ENCODE peak calls at places on chromosomes 13 and 19, in nine cellular contexts. I is AG04449, X is cardiac fibroblast, Q is AG10803, Y is pancreas, W is suprapubic skin, C is cardiac muscle cell, D is fibroblast of the aortic adventitia, E is tibial artery. F is an unnamed sample.

GRCh38 chr19:54420068-54420382 is 4.8 kb downstream of the TTYH1 start:
- DNase-seq in D (no peak), X (no peak), C (no peak), I (no peak), Q (no peak), Y (no peak), W (no peak), E (no peak), F (no peak)

GRCh38 chr19:48396010-48396870 is 2.8 kb downstream of the GRIN2D start:
- DNase-seq in W (no peak), D (no peak), X (no peak), I (no peak), Y (no peak), E (no peak), C (no peak), Q (no peak), F (no peak)

GRCh38 chr13:41122838-41123237 is 9.8 kb downstream of the KBTBD6 start:
- DNase-seq in I (no peak), X (no peak), C (no peak), W (no peak), D (no peak), E (no peak), Y (no peak), Q (no peak), F (peak)

GRCh38 chr19:11033251-11033650 is 56.0 kb upstream of the LDLR start:
- DNase-seq in D (no peak), Q (no peak), C (no peak), X (no peak), E (no peak), Y (peak), W (no peak), I (no peak), F (no peak)

GRCh38 chr13:101988140-101988539 is 413.7 kb downstream of the FGF14 start:
- DNase-seq in Q (no peak), X (no peak), D (no peak), I (no peak), W (no peak), E (no peak), Y (no peak), C (peak), F (peak)

GRCh38 chr13:99314640-99315176 is 7.5 kb upstream of the GPR183 start:
- DNase-seq in D (no peak), I (no peak), Q (no peak), Y (no peak), C (no peak), E (no peak), X (peak), W (no peak), F (peak)

GRCh38 chr19:45446295-45446694 is 21.5 kb upstream of the FOSB start:
- DNase-seq in Y (no peak), X (peak), Q (peak), D (peak), I (no peak), C (no peak), W (no peak), E (no peak), F (peak)

GRCh38 chr19:30305346-30306060 is 66.7 kb upstream of the ZNF536 start:
- DNase-seq in E (no peak), W (no peak), Y (no peak), C (no peak), I (no peak), Q (no peak), D (no peak), X (no peak), F (no peak)

GRCh38 chr19:48258350-48258749 is 2.6 kb upstream of the CARD8 start:
- DNase-seq in Y (no peak), E (no peak), X (peak), C (no peak), Q (no peak), I (no peak), W (no peak), D (peak), F (no peak)

GRCh38 chr13:113047587-113047986 is 58.0 kb upstream of the F7 start:
- DNase-seq in W (peak), E (no peak), C (no peak), X (no peak), I (no peak), D (no peak), Y (peak), Q (no peak), F (no peak)

GRCh38 chr13:23644527-23644926 is 74.3 kb downstream of the TNFRSF19 start:
- DNase-seq in W (no peak), Q (peak), D (no peak), Y (no peak), C (no peak), E (no peak), I (no peak), X (peak), F (peak)

GRCh38 chr13:108929532-108929931 is 300.1 kb downstream of the MYO16 start:
- DNase-seq in W (no peak), C (no peak), I (no peak), Y (no peak), D (peak), E (no peak), X (peak), Q (peak), F (no peak)

GRCh38 chr13:93289047-93289446 is 62.4 kb downstream of the GPC6 start:
- DNase-seq in X (no peak), E (no peak), D (no peak), Y (no peak), Q (no peak), C (no peak), W (no peak), I (no peak), F (peak)

GRCh38 chr13:24851546-24851945 is 87.6 kb downstream of the RNF17 start:
- DNase-seq in D (peak), Y (no peak), Q (peak), C (no peak), X (no peak), I (no peak), E (no peak), W (no peak), F (peak)

GRCh38 chr13:97786510-97786909 is 167.0 kb upstream of the IPO5 start:
- DNase-seq in E (no peak), W (no peak), C (no peak), I (no peak), Y (no peak), X (peak), Q (no peak), D (no peak), F (peak)

GRCh38 chr13:50608357-50608756 is 235.1 kb downstream of the DLEU7 start:
- DNase-seq in X (no peak), C (peak), E (no peak), Y (no peak), Q (no peak), I (no peak), D (no peak), W (no peak), F (no peak)

GRCh38 chr19:33000510-33000909 is 28.5 kb downstream of the FAAP24 start:
- DNase-seq in X (no peak), D (no peak), W (no peak), C (no peak), E (no peak), I (no peak), Y (no peak), Q (no peak), F (no peak)

GRCh38 chr19:16085115-16085514 is 8.8 kb downstream of the TPM4 start:
- DNase-seq in D (no peak), C (no peak), W (no peak), X (no peak), Y (no peak), Q (peak), I (no peak), E (no peak), F (no peak)

GRCh38 chr13:60244381-60244780 is 80.7 kb upstream of the DIAPH3 start:
- DNase-seq in Y (no peak), C (no peak), Q (no peak), X (no peak), W (no peak), E (no peak), I (no peak), D (no peak), F (no peak)

GRCh38 chr19:50567052-50567841 is 988 bp downstream of the LRRC4B start:
- DNase-seq in C (no peak), I (no peak), W (no peak), Y (no peak), E (no peak), Q (no peak), D (no peak), X (no peak), F (no peak)

GRCh38 chr13:108851660-108852059 is 222.2 kb downstream of the MYO16 start:
- DNase-seq in I (no peak), W (no peak), E (no peak), Y (no peak), C (no peak), Q (no peak), D (no peak), X (no peak), F (no peak)

GRCh38 chr13:113863511-113864302 is at the start of gene GAS6:
- DNase-seq in W (peak), X (peak), I (no peak), Y (peak), E (no peak), Q (peak), C (peak), D (peak), F (peak)

GRCh38 chr13:99859178-99860177 is 112.1 kb downstream of the ZIC5 start:
- DNase-seq in D (no peak), X (no peak), E (no peak), W (no peak), I (no peak), Y (no peak), C (no peak), Q (no peak), F (no peak)

GRCh38 chr13:112376050-112376681 is at the start of gene SPACA7:
- DNase-seq in E (no peak), W (no peak), Q (no peak), C (no peak), Y (peak), D (no peak), I (no peak), X (no peak), F (no peak)

GRCh38 chr13:100789025-100789424 is 114.4 kb upstream of the TMTC4 start:
- DNase-seq in I (no peak), W (no peak), D (no peak), Q (no peak), E (no peak), Y (no peak), X (no peak), C (no peak), F (no peak)

GRCh38 chr13:102286326-102286725 is 115.5 kb downstream of the FGF14 start:
- DNase-seq in Y (no peak), I (no peak), W (no peak), X (peak), D (peak), C (no peak), E (no peak), Q (peak), F (peak)

GRCh38 chr19:55660991-55661390 is 6.2 kb downstream of the U2AF2 start:
- DNase-seq in Q (no peak), Y (peak), E (no peak), I (no peak), X (no peak), C (no peak), W (no peak), D (no peak), F (no peak)

GRCh38 chr19:9018163-9018875 is 8.1 kb upstream of the MUC16 start:
- DNase-seq in D (no peak), X (no peak), E (no peak), C (no peak), W (no peak), I (no peak), Y (peak), Q (no peak), F (no peak)

GRCh38 chr19:13965926-13966683 is 13.8 kb downstream of the DCAF15 start:
- DNase-seq in D (no peak), E (no peak), X (no peak), Y (peak), I (no peak), W (no peak), Q (no peak), C (no peak), F (no peak)

GRCh38 chr13:38045278-38046048 is 175.9 kb upstream of the TRPC4 start:
- DNase-seq in C (peak), Y (no peak), Q (peak), W (no peak), X (peak), I (no peak), D (peak), E (no peak), F (peak)

GRCh38 chr19:53432088-53432661 is 391 bp downstream of the ZNF761 start:
- DNase-seq in C (peak), W (peak), E (no peak), I (no peak), X (peak), D (peak), Q (peak), Y (peak), F (peak)

GRCh38 chr13:24203726-24204295 is 43.3 kb downstream of the SPATA13 start:
- DNase-seq in W (no peak), D (no peak), I (no peak), X (no peak), E (no peak), Q (peak), Y (no peak), C (no peak), F (peak)

GRCh38 chr19:44113784-44114390 is 688 bp downstream of the ZNF225 start:
- DNase-seq in Y (peak), E (no peak), D (peak), W (peak), I (no peak), Q (no peak), C (no peak), X (no peak), F (no peak)

GRCh38 chr19:13881692-13882418 is 4.9 kb downstream of the NANOS3 start:
- DNase-seq in W (peak), Q (peak), C (no peak), Y (peak), I (no peak), E (no peak), X (peak), D (peak), F (peak)

GRCh38 chr13:26872444-26873173 is 112.0 kb upstream of the GPR12 start:
- DNase-seq in Q (peak), Y (no peak), C (peak), I (no peak), E (no peak), W (no peak), X (peak), D (peak), F (peak)

GRCh38 chr19:4054471-4055208 is 12.1 kb downstream of the ZBTB7A start:
- DNase-seq in Y (no peak), E (no peak), C (no peak), I (no peak), D (no peak), Q (no peak), X (no peak), W (peak), F (no peak)

GRCh38 chr13:33375421-33375820 is 89.9 kb upstream of the STARD13 start:
- DNase-seq in W (no peak), X (no peak), C (no peak), E (no peak), Q (no peak), I (no peak), D (no peak), Y (no peak), F (no peak)

GRCh38 chr19:48798937-48799336 is 11.9 kb downstream of the BCAT2 start:
- DNase-seq in C (no peak), Y (no peak), D (no peak), W (no peak), Q (peak), E (no peak), I (no peak), X (no peak), F (peak)

GRCh38 chr19:35236638-35237400 is 8.3 kb upstream of the FAM187B start:
- DNase-seq in W (no peak), C (no peak), X (no peak), E (no peak), Q (no peak), I (no peak), Y (no peak), D (no peak), F (no peak)
- TF ChIP-seq CTCF in W (no peak), C (peak), X (no peak), E (no peak), Q (peak), I (no peak), Y (no peak), D (no peak), F (peak)

GRCh38 chr19:1079566-1080111 is 12.7 kb downstream of the ARHGAP45 start:
- DNase-seq in I (no peak), X (no peak), Q (no peak), Y (peak), W (no peak), D (no peak), E (no peak), C (no peak), F (no peak)

GRCh38 chr19:1080360-1081161 is 13.6 kb downstream of the ARHGAP45 start:
- DNase-seq in C (no peak), X (no peak), I (no peak), Y (peak), E (no peak), Q (no peak), W (peak), D (no peak), F (no peak)

GRCh38 chr19:1082165-1082927 is 12.8 kb downstream of the POLR2E start:
- DNase-seq in Y (peak), Q (no peak), E (no peak), C (peak), W (peak), D (peak), X (peak), I (no peak), F (peak)

GRCh38 chr19:1082928-1083816 is 12.0 kb downstream of the POLR2E start:
- DNase-seq in X (no peak), C (no peak), Q (no peak), W (no peak), D (no peak), I (no peak), E (no peak), Y (peak), F (no peak)

GRCh38 chr19:1081301-1082164 is 13.6 kb downstream of the POLR2E start:
- DNase-seq in I (no peak), D (no peak), Y (peak), X (no peak), Q (no peak), C (no peak), E (no peak), W (no peak), F (no peak)
- H3K4me3 ChIP-seq in I (no peak), D (no peak), Y (peak), X (no peak), Q (no peak), C (no peak), E (no peak), W (peak), F (no peak)

DNA sequence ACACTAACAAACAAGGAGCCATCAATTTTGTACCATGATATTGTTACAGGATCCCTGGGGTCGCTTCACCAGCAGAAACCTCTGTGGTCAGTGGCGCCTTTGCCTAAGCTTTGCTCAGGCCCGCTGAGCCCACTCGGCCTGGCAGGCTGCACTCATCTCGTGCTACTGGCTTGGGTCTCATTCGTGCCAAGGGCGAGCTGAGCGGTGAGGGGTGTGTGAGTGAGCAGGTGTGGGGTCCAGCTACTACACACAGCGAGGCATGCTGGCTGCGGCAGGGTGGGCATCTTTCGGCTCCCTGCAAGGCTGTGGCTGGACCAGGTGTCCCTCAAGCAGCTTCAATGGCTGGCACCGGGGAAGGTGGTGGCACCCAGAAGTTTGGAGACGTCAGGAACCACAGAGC is 19.1 kb downstream of the CPB2 start:
- DNase-seq in C (no peak), I (no peak), X (no peak), Q (no peak), E (no peak), W (no peak), Y (peak), D (no peak), F (no peak)
- TF ChIP-seq CTCF in C (no peak), I (no peak), X (no peak), Q (no peak), E (no peak), W (no peak), Y (no peak), D (no peak), F (no peak)

DNA sequence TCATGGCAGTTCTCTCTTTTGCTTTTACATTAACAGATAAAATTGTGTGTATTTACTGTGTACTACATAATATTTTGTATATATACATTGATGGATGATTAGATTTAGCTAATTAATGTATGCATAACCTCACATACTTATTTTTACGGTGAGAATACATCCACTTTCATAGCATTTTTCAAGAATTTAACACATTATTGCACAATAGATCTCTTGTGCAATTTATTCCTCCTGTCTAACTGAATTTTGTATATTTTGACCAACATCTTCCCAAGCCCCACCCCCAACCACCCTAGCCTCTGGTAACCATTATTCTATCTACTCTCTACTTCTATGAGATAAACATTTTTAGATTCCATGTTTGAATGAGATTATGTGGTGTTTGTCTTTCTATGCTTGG is 194.7 kb downstream of the RBM26 start:
- DNase-seq in I (no peak), C (no peak), Q (no peak), W (no peak), E (no peak), Y (no peak), X (no peak), D (no peak), F (no peak)
- H3K4me3 ChIP-seq in I (no peak), C (no peak), Q (no peak), W (no peak), E (no peak), Y (no peak), X (no peak), D (no peak), F (no peak)

DNA sequence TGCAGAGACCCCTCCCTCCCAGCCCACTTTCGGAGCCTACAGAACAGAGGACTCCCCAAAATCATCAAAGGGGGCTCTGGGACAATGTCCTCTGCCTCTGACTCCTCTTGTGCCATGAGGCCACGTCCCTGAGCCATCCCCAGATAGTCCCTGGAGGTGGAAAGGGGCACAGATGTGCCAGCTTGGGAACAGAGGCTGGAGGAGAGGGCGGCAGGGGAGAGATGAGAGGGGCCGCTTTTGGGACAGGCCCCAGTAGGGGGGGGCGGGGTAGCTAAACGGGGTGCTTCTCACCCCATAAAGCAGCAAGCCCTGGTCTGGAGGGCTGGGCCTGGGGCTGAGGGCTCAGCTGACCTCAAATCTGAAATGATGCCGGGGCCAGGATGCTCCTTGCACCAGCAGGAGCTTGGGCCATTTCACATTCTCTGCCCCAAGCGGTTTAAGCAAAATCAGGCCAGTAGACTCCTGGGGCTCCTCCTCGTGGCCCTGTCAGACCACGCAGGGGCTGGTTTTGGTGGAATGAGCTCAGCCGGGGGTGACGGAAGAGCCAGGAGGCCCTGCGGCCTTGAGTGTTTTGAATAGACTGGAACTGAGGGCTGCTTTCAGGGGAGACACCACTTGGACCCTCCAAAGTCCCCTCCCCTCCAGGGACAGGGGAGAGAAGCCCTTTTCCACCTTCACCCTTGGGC is 27.1 kb downstream of the ONECUT3 start:
- DNase-seq in Y (no peak), E (no peak), I (no peak), W (no peak), X (peak), C (no peak), D (no peak), Q (peak), F (peak)
- TF ChIP-seq CTCF in Y (no peak), E (no peak), I (peak), W (no peak), X (no peak), C (peak), D (peak), Q (peak), F (peak)

DNA sequence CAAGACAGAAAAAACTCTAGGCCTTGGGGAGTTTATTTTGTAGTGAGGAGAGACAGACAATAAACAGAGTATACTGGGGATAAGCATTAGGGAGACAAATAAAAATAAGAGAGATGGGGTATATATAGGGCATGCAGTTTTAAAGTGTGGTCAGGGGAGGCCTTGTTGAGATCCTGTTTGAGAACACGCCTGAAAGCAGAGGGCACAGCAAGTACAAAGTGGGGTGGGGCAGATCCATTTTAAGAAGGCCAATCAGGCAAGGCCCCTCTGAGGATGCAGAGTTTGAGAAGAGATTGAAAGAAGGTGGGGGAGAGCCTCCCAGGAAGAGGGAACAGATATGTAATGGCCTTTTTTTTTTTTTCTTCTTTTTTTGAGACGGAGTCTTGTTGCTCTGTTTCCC is 2.1 kb downstream of the PPP2R1A start:
- DNase-seq in D (no peak), Y (no peak), Q (no peak), X (peak), I (no peak), C (peak), W (no peak), E (no peak), F (no peak)
- H3K4me3 ChIP-seq in D (peak), Y (peak), Q (no peak), X (no peak), I (no peak), C (peak), W (no peak), E (peak), F (no peak)

F was measured in choroid plexus epithelial cell.